ENCODE peak calls at places on chromosome 6, in eight cellular contexts. One of them, this sample, is unnamed.

GRCh38 chr6:72689107-72689954 is 67.5 kb downstream of the KCNQ5 start:
- DNase-seq in Peyer's patch: no peak
- DNase-seq in stomach: no peak
- DNase-seq in SW480: no peak
- DNase-seq in choroid plexus epithelial cell: no peak
- DNase-seq in activated CD4-positive, alpha-beta memory T cell treated with anti-CD3 and anti-CD28 coated beads, Interleukin-2, amount 10 ng/mL, durations not matched to agents 7 days and 5 days: no peak
- DNase-seq in fibroblast of lung: no peak
- DNase-seq in GM13977: peak
- DNase-seq in this sample: no peak

GRCh38 chr6:126302191-126302590 is 37.7 kb upstream of the CENPW start:
- DNase-seq in Peyer's patch: no peak
- DNase-seq in stomach: no peak
- DNase-seq in SW480: no peak
- DNase-seq in choroid plexus epithelial cell: peak
- DNase-seq in activated CD4-positive, alpha-beta memory T cell treated with anti-CD3 and anti-CD28 coated beads, Interleukin-2, amount 10 ng/mL, durations not matched to agents 7 days and 5 days: no peak
- DNase-seq in fibroblast of lung: peak
- DNase-seq in GM13977: no peak
- DNase-seq in this sample: peak

GRCh38 chr6:134517145-134517658 is 199.3 kb upstream of the SGK1 start:
- DNase-seq in Peyer's patch: peak
- DNase-seq in stomach: peak
- DNase-seq in SW480: no peak
- DNase-seq in choroid plexus epithelial cell: peak
- DNase-seq in activated CD4-positive, alpha-beta memory T cell treated with anti-CD3 and anti-CD28 coated beads, Interleukin-2, amount 10 ng/mL, durations not matched to agents 7 days and 5 days: no peak
- DNase-seq in fibroblast of lung: peak
- DNase-seq in GM13977: no peak
- DNase-seq in this sample: peak

GRCh38 chr6:11500008-11500407 is 37.5 kb upstream of the TMEM170B start:
- DNase-seq in Peyer's patch: no peak
- DNase-seq in stomach: no peak
- DNase-seq in SW480: no peak
- DNase-seq in choroid plexus epithelial cell: peak
- DNase-seq in activated CD4-positive, alpha-beta memory T cell treated with anti-CD3 and anti-CD28 coated beads, Interleukin-2, amount 10 ng/mL, durations not matched to agents 7 days and 5 days: no peak
- DNase-seq in fibroblast of lung: peak
- DNase-seq in GM13977: no peak
- DNase-seq in this sample: peak

GRCh38 chr6:9699890-9700289 is 715.0 kb downstream of the TFAP2A start:
- DNase-seq in Peyer's patch: no peak
- DNase-seq in stomach: no peak
- DNase-seq in SW480: no peak
- DNase-seq in choroid plexus epithelial cell: no peak
- DNase-seq in activated CD4-positive, alpha-beta memory T cell treated with anti-CD3 and anti-CD28 coated beads, Interleukin-2, amount 10 ng/mL, durations not matched to agents 7 days and 5 days: no peak
- DNase-seq in fibroblast of lung: no peak
- DNase-seq in GM13977: no peak
- DNase-seq in this sample: no peak

GRCh38 chr6:13653296-13653695 is 38.2 kb downstream of the NOL7 start:
- DNase-seq in Peyer's patch: no peak
- DNase-seq in stomach: no peak
- DNase-seq in SW480: no peak
- DNase-seq in choroid plexus epithelial cell: peak
- DNase-seq in activated CD4-positive, alpha-beta memory T cell treated with anti-CD3 and anti-CD28 coated beads, Interleukin-2, amount 10 ng/mL, durations not matched to agents 7 days and 5 days: no peak
- DNase-seq in fibroblast of lung: peak
- DNase-seq in GM13977: no peak
- DNase-seq in this sample: no peak

GRCh38 chr6:21454262-21454661 is 139.3 kb upstream of the SOX4 start:
- DNase-seq in Peyer's patch: no peak
- DNase-seq in stomach: no peak
- DNase-seq in SW480: no peak
- DNase-seq in choroid plexus epithelial cell: no peak
- DNase-seq in activated CD4-positive, alpha-beta memory T cell treated with anti-CD3 and anti-CD28 coated beads, Interleukin-2, amount 10 ng/mL, durations not matched to agents 7 days and 5 days: no peak
- DNase-seq in fibroblast of lung: no peak
- DNase-seq in GM13977: no peak
- DNase-seq in this sample: no peak

GRCh38 chr6:49541210-49541724 is 9.2 kb upstream of the C6orf141 start:
- DNase-seq in Peyer's patch: no peak
- DNase-seq in stomach: no peak
- DNase-seq in SW480: peak
- DNase-seq in choroid plexus epithelial cell: peak
- DNase-seq in activated CD4-positive, alpha-beta memory T cell treated with anti-CD3 and anti-CD28 coated beads, Interleukin-2, amount 10 ng/mL, durations not matched to agents 7 days and 5 days: no peak
- DNase-seq in fibroblast of lung: peak
- DNase-seq in GM13977: no peak
- DNase-seq in this sample: peak

GRCh38 chr6:18226451-18226850 is 37.9 kb downstream of the DEK start:
- DNase-seq in Peyer's patch: no peak
- DNase-seq in stomach: no peak
- DNase-seq in SW480: no peak
- DNase-seq in choroid plexus epithelial cell: peak
- DNase-seq in activated CD4-positive, alpha-beta memory T cell treated with anti-CD3 and anti-CD28 coated beads, Interleukin-2, amount 10 ng/mL, durations not matched to agents 7 days and 5 days: no peak
- DNase-seq in fibroblast of lung: peak
- DNase-seq in GM13977: no peak
- DNase-seq in this sample: no peak

GRCh38 chr6:105164418-105164817 is 15.4 kb downstream of the POPDC3 start:
- DNase-seq in Peyer's patch: no peak
- DNase-seq in stomach: no peak
- DNase-seq in SW480: no peak
- DNase-seq in choroid plexus epithelial cell: peak
- DNase-seq in activated CD4-positive, alpha-beta memory T cell treated with anti-CD3 and anti-CD28 coated beads, Interleukin-2, amount 10 ng/mL, durations not matched to agents 7 days and 5 days: no peak
- DNase-seq in fibroblast of lung: peak
- DNase-seq in GM13977: no peak
- DNase-seq in this sample: peak

GRCh38 chr6:453152-453551 is 61.6 kb downstream of the IRF4 start:
- DNase-seq in Peyer's patch: no peak
- DNase-seq in stomach: no peak
- DNase-seq in SW480: no peak
- DNase-seq in choroid plexus epithelial cell: no peak
- DNase-seq in activated CD4-positive, alpha-beta memory T cell treated with anti-CD3 and anti-CD28 coated beads, Interleukin-2, amount 10 ng/mL, durations not matched to agents 7 days and 5 days: peak
- DNase-seq in fibroblast of lung: no peak
- DNase-seq in GM13977: no peak
- DNase-seq in this sample: no peak

GRCh38 chr6:5992551-5993225 is 14.0 kb downstream of the NRN1 start:
- DNase-seq in Peyer's patch: no peak
- DNase-seq in stomach: no peak
- DNase-seq in SW480: no peak
- DNase-seq in choroid plexus epithelial cell: no peak
- DNase-seq in activated CD4-positive, alpha-beta memory T cell treated with anti-CD3 and anti-CD28 coated beads, Interleukin-2, amount 10 ng/mL, durations not matched to agents 7 days and 5 days: no peak
- DNase-seq in fibroblast of lung: no peak
- DNase-seq in GM13977: no peak
- DNase-seq in this sample: no peak

GRCh38 chr6:116405147-116405546 is 34.4 kb downstream of the DSE start:
- DNase-seq in Peyer's patch: no peak
- DNase-seq in stomach: no peak
- DNase-seq in SW480: no peak
- DNase-seq in choroid plexus epithelial cell: peak
- DNase-seq in activated CD4-positive, alpha-beta memory T cell treated with anti-CD3 and anti-CD28 coated beads, Interleukin-2, amount 10 ng/mL, durations not matched to agents 7 days and 5 days: no peak
- DNase-seq in fibroblast of lung: peak
- DNase-seq in GM13977: peak
- DNase-seq in this sample: no peak

GRCh38 chr6:32158052-32158451 is 4.1 kb downstream of the PPT2 start:
- DNase-seq in Peyer's patch: no peak
- DNase-seq in stomach: no peak
- DNase-seq in SW480: no peak
- DNase-seq in choroid plexus epithelial cell: no peak
- DNase-seq in activated CD4-positive, alpha-beta memory T cell treated with anti-CD3 and anti-CD28 coated beads, Interleukin-2, amount 10 ng/mL, durations not matched to agents 7 days and 5 days: no peak
- DNase-seq in fibroblast of lung: no peak
- DNase-seq in GM13977: no peak
- DNase-seq in this sample: no peak

GRCh38 chr6:45915776-45916348 is 99.8 kb downstream of the CLIC5 start:
- DNase-seq in Peyer's patch: no peak
- DNase-seq in stomach: no peak
- DNase-seq in SW480: no peak
- DNase-seq in choroid plexus epithelial cell: no peak
- DNase-seq in activated CD4-positive, alpha-beta memory T cell treated with anti-CD3 and anti-CD28 coated beads, Interleukin-2, amount 10 ng/mL, durations not matched to agents 7 days and 5 days: no peak
- DNase-seq in fibroblast of lung: no peak
- DNase-seq in GM13977: no peak
- DNase-seq in this sample: no peak

GRCh38 chr6:97068211-97068610 is 143.7 kb downstream of the KLHL32 start:
- DNase-seq in Peyer's patch: no peak
- DNase-seq in stomach: no peak
- DNase-seq in SW480: peak
- DNase-seq in choroid plexus epithelial cell: peak
- DNase-seq in activated CD4-positive, alpha-beta memory T cell treated with anti-CD3 and anti-CD28 coated beads, Interleukin-2, amount 10 ng/mL, durations not matched to agents 7 days and 5 days: no peak
- DNase-seq in fibroblast of lung: peak
- DNase-seq in GM13977: no peak
- DNase-seq in this sample: no peak

GRCh38 chr6:159376443-159377182 is 207.4 kb downstream of the FNDC1 start:
- DNase-seq in Peyer's patch: no peak
- DNase-seq in stomach: no peak
- DNase-seq in SW480: no peak
- DNase-seq in choroid plexus epithelial cell: no peak
- DNase-seq in activated CD4-positive, alpha-beta memory T cell treated with anti-CD3 and anti-CD28 coated beads, Interleukin-2, amount 10 ng/mL, durations not matched to agents 7 days and 5 days: no peak
- DNase-seq in fibroblast of lung: peak
- DNase-seq in GM13977: no peak
- DNase-seq in this sample: no peak

GRCh38 chr6:35796236-35796635 is 887 bp downstream of the CLPS start:
- DNase-seq in Peyer's patch: no peak
- DNase-seq in stomach: no peak
- DNase-seq in SW480: no peak
- DNase-seq in choroid plexus epithelial cell: no peak
- DNase-seq in activated CD4-positive, alpha-beta memory T cell treated with anti-CD3 and anti-CD28 coated beads, Interleukin-2, amount 10 ng/mL, durations not matched to agents 7 days and 5 days: no peak
- DNase-seq in fibroblast of lung: no peak
- DNase-seq in GM13977: no peak
- DNase-seq in this sample: no peak

GRCh38 chr6:55756711-55757110 is 118.7 kb downstream of the BMP5 start:
- DNase-seq in Peyer's patch: no peak
- DNase-seq in stomach: no peak
- DNase-seq in SW480: no peak
- DNase-seq in choroid plexus epithelial cell: peak
- DNase-seq in activated CD4-positive, alpha-beta memory T cell treated with anti-CD3 and anti-CD28 coated beads, Interleukin-2, amount 10 ng/mL, durations not matched to agents 7 days and 5 days: no peak
- DNase-seq in fibroblast of lung: no peak
- DNase-seq in GM13977: no peak
- DNase-seq in this sample: no peak

GRCh38 chr6:8462694-8463093 is 27.3 kb upstream of the SLC35B3 start:
- DNase-seq in Peyer's patch: no peak
- DNase-seq in stomach: no peak
- DNase-seq in SW480: no peak
- DNase-seq in choroid plexus epithelial cell: no peak
- DNase-seq in activated CD4-positive, alpha-beta memory T cell treated with anti-CD3 and anti-CD28 coated beads, Interleukin-2, amount 10 ng/mL, durations not matched to agents 7 days and 5 days: no peak
- DNase-seq in fibroblast of lung: no peak
- DNase-seq in GM13977: no peak
- DNase-seq in this sample: no peak

GRCh38 chr6:161226005-161226964 is 47.6 kb downstream of the AGPAT4 start:
- DNase-seq in Peyer's patch: no peak
- DNase-seq in stomach: no peak
- DNase-seq in SW480: no peak
- DNase-seq in choroid plexus epithelial cell: no peak
- DNase-seq in activated CD4-positive, alpha-beta memory T cell treated with anti-CD3 and anti-CD28 coated beads, Interleukin-2, amount 10 ng/mL, durations not matched to agents 7 days and 5 days: peak
- DNase-seq in fibroblast of lung: no peak
- DNase-seq in GM13977: peak
- DNase-seq in this sample: no peak

GRCh38 chr6:79964607-79965081 is 17.3 kb upstream of the ELOVL4 start:
- DNase-seq in Peyer's patch: no peak
- DNase-seq in stomach: no peak
- DNase-seq in SW480: no peak
- DNase-seq in choroid plexus epithelial cell: no peak
- DNase-seq in activated CD4-positive, alpha-beta memory T cell treated with anti-CD3 and anti-CD28 coated beads, Interleukin-2, amount 10 ng/mL, durations not matched to agents 7 days and 5 days: no peak
- DNase-seq in fibroblast of lung: no peak
- DNase-seq in GM13977: no peak
- DNase-seq in this sample: no peak

This sample was measured in HT1080.